ENCODE peak calls at places on chromosomes 12 and 14, in eight cellular contexts. One of them, this sample, is unnamed.
A peak's percentile ranks its signal among the peaks of the same experiment; 100 is the strongest.

GRCh38 chr12:48071808-48072207 is 34.1 kb downstream of the SENP1 start:
- DNase-seq in stimulated activated CD4-positive, alpha-beta T cell treated with anti-CD3 and anti-CD28 coated beads, Interleukin-2, amount 100 ng/mL, for 48 hours: no peak
- DNase-seq in Kasumi-1: no peak
- DNase-seq in posterior cingulate gyrus: no peak
- DNase-seq in iris pigment epithelial cell: no peak
- DNase-seq in activated CD8-positive, alpha-beta memory T cell treated with anti-CD3 and anti-CD28 coated beads, Interleukin-2, amount 10 ng/mL, durations not matched to agents 7 days and 5 days: no peak
- DNase-seq in NCI-H2029: no peak
- DNase-seq in activated CD4-positive, alpha-beta T cell treated with anti-CD3 and anti-CD28 coated beads, Interleukin-2, amount 50 U/mL, for 24 hours: no peak
- DNase-seq in this sample: no peak

GRCh38 chr12:127170271-127171180 is 1096.4 kb upstream of the TMEM132C start:
- DNase-seq in stimulated activated CD4-positive, alpha-beta T cell treated with anti-CD3 and anti-CD28 coated beads, Interleukin-2, amount 100 ng/mL, for 48 hours: no peak
- DNase-seq in Kasumi-1: no peak
- DNase-seq in posterior cingulate gyrus: no peak
- DNase-seq in iris pigment epithelial cell: peak; percentile 5
- DNase-seq in activated CD8-positive, alpha-beta memory T cell treated with anti-CD3 and anti-CD28 coated beads, Interleukin-2, amount 10 ng/mL, durations not matched to agents 7 days and 5 days: no peak
- DNase-seq in NCI-H2029: no peak
- DNase-seq in activated CD4-positive, alpha-beta T cell treated with anti-CD3 and anti-CD28 coated beads, Interleukin-2, amount 50 U/mL, for 24 hours: no peak
- DNase-seq in this sample: no peak

GRCh38 chr12:115660211-115660805 is 617.2 kb downstream of the MED13L start:
- DNase-seq in stimulated activated CD4-positive, alpha-beta T cell treated with anti-CD3 and anti-CD28 coated beads, Interleukin-2, amount 100 ng/mL, for 48 hours: no peak
- DNase-seq in Kasumi-1: no peak
- DNase-seq in posterior cingulate gyrus: no peak
- DNase-seq in iris pigment epithelial cell: peak; percentile 15
- DNase-seq in activated CD8-positive, alpha-beta memory T cell treated with anti-CD3 and anti-CD28 coated beads, Interleukin-2, amount 10 ng/mL, durations not matched to agents 7 days and 5 days: no peak
- DNase-seq in NCI-H2029: no peak
- DNase-seq in activated CD4-positive, alpha-beta T cell treated with anti-CD3 and anti-CD28 coated beads, Interleukin-2, amount 50 U/mL, for 24 hours: no peak
- DNase-seq in this sample: no peak

GRCh38 chr12:65827827-65828231 is 3.5 kb downstream of the HMGA2 start:
- DNase-seq in stimulated activated CD4-positive, alpha-beta T cell treated with anti-CD3 and anti-CD28 coated beads, Interleukin-2, amount 100 ng/mL, for 48 hours: no peak
- DNase-seq in Kasumi-1: no peak
- DNase-seq in posterior cingulate gyrus: no peak
- DNase-seq in iris pigment epithelial cell: peak; percentile 31
- DNase-seq in activated CD8-positive, alpha-beta memory T cell treated with anti-CD3 and anti-CD28 coated beads, Interleukin-2, amount 10 ng/mL, durations not matched to agents 7 days and 5 days: no peak
- DNase-seq in NCI-H2029: no peak
- DNase-seq in activated CD4-positive, alpha-beta T cell treated with anti-CD3 and anti-CD28 coated beads, Interleukin-2, amount 50 U/mL, for 24 hours: no peak
- DNase-seq in this sample: no peak

GRCh38 chr12:49188916-49189367 is at the start of gene TUBA1A:
- DNase-seq in stimulated activated CD4-positive, alpha-beta T cell treated with anti-CD3 and anti-CD28 coated beads, Interleukin-2, amount 100 ng/mL, for 48 hours: peak; percentile 80
- DNase-seq in Kasumi-1: peak; percentile 86
- DNase-seq in posterior cingulate gyrus: peak; percentile 96
- DNase-seq in iris pigment epithelial cell: peak; percentile 100
- DNase-seq in activated CD8-positive, alpha-beta memory T cell treated with anti-CD3 and anti-CD28 coated beads, Interleukin-2, amount 10 ng/mL, durations not matched to agents 7 days and 5 days: peak; percentile 99
- DNase-seq in NCI-H2029: peak; percentile 98
- DNase-seq in activated CD4-positive, alpha-beta T cell treated with anti-CD3 and anti-CD28 coated beads, Interleukin-2, amount 50 U/mL, for 24 hours: peak; percentile 88
- DNase-seq in this sample: peak; percentile 86

GRCh38 chr12:24945822-24946221 is 3.1 kb downstream of the BCAT1 start:
- DNase-seq in stimulated activated CD4-positive, alpha-beta T cell treated with anti-CD3 and anti-CD28 coated beads, Interleukin-2, amount 100 ng/mL, for 48 hours: no peak
- DNase-seq in Kasumi-1: peak; percentile 30
- DNase-seq in posterior cingulate gyrus: no peak
- DNase-seq in iris pigment epithelial cell: no peak
- DNase-seq in activated CD8-positive, alpha-beta memory T cell treated with anti-CD3 and anti-CD28 coated beads, Interleukin-2, amount 10 ng/mL, durations not matched to agents 7 days and 5 days: no peak
- DNase-seq in NCI-H2029: no peak
- DNase-seq in activated CD4-positive, alpha-beta T cell treated with anti-CD3 and anti-CD28 coated beads, Interleukin-2, amount 50 U/mL, for 24 hours: no peak
- DNase-seq in this sample: no peak

GRCh38 chr14:34120185-34120977 is 169.5 kb upstream of the EGLN3 start:
- DNase-seq in stimulated activated CD4-positive, alpha-beta T cell treated with anti-CD3 and anti-CD28 coated beads, Interleukin-2, amount 100 ng/mL, for 48 hours: no peak
- DNase-seq in Kasumi-1: no peak
- DNase-seq in posterior cingulate gyrus: no peak
- DNase-seq in iris pigment epithelial cell: no peak
- DNase-seq in activated CD8-positive, alpha-beta memory T cell treated with anti-CD3 and anti-CD28 coated beads, Interleukin-2, amount 10 ng/mL, durations not matched to agents 7 days and 5 days: no peak
- DNase-seq in NCI-H2029: no peak
- DNase-seq in activated CD4-positive, alpha-beta T cell treated with anti-CD3 and anti-CD28 coated beads, Interleukin-2, amount 50 U/mL, for 24 hours: no peak
- DNase-seq in this sample: no peak

GRCh38 chr12:81274619-81275018 is 196.7 kb downstream of the ACSS3 start:
- DNase-seq in stimulated activated CD4-positive, alpha-beta T cell treated with anti-CD3 and anti-CD28 coated beads, Interleukin-2, amount 100 ng/mL, for 48 hours: no peak
- DNase-seq in Kasumi-1: no peak
- DNase-seq in posterior cingulate gyrus: no peak
- DNase-seq in iris pigment epithelial cell: no peak
- DNase-seq in activated CD8-positive, alpha-beta memory T cell treated with anti-CD3 and anti-CD28 coated beads, Interleukin-2, amount 10 ng/mL, durations not matched to agents 7 days and 5 days: no peak
- DNase-seq in NCI-H2029: no peak
- DNase-seq in activated CD4-positive, alpha-beta T cell treated with anti-CD3 and anti-CD28 coated beads, Interleukin-2, amount 50 U/mL, for 24 hours: no peak
- DNase-seq in this sample: no peak

GRCh38 chr14:97970222-97970621 is 1173.0 kb downstream of the VRK1 start:
- DNase-seq in stimulated activated CD4-positive, alpha-beta T cell treated with anti-CD3 and anti-CD28 coated beads, Interleukin-2, amount 100 ng/mL, for 48 hours: no peak
- DNase-seq in Kasumi-1: no peak
- DNase-seq in posterior cingulate gyrus: no peak
- DNase-seq in iris pigment epithelial cell: no peak
- DNase-seq in activated CD8-positive, alpha-beta memory T cell treated with anti-CD3 and anti-CD28 coated beads, Interleukin-2, amount 10 ng/mL, durations not matched to agents 7 days and 5 days: peak; percentile 50
- DNase-seq in NCI-H2029: no peak
- DNase-seq in activated CD4-positive, alpha-beta T cell treated with anti-CD3 and anti-CD28 coated beads, Interleukin-2, amount 50 U/mL, for 24 hours: no peak
- DNase-seq in this sample: no peak

GRCh38 chr12:1797011-1797901 is 23.1 kb upstream of the LRTM2 start:
- DNase-seq in stimulated activated CD4-positive, alpha-beta T cell treated with anti-CD3 and anti-CD28 coated beads, Interleukin-2, amount 100 ng/mL, for 48 hours: peak; percentile 61
- DNase-seq in Kasumi-1: no peak
- DNase-seq in posterior cingulate gyrus: no peak
- DNase-seq in iris pigment epithelial cell: no peak
- DNase-seq in activated CD8-positive, alpha-beta memory T cell treated with anti-CD3 and anti-CD28 coated beads, Interleukin-2, amount 10 ng/mL, durations not matched to agents 7 days and 5 days: peak; percentile 72
- DNase-seq in NCI-H2029: no peak
- DNase-seq in activated CD4-positive, alpha-beta T cell treated with anti-CD3 and anti-CD28 coated beads, Interleukin-2, amount 50 U/mL, for 24 hours: peak; percentile 43
- DNase-seq in this sample: peak; percentile 44

GRCh38 chr12:79255326-79255725 is 390.8 kb downstream of the SYT1 start:
- DNase-seq in stimulated activated CD4-positive, alpha-beta T cell treated with anti-CD3 and anti-CD28 coated beads, Interleukin-2, amount 100 ng/mL, for 48 hours: no peak
- DNase-seq in Kasumi-1: no peak
- DNase-seq in posterior cingulate gyrus: no peak
- DNase-seq in iris pigment epithelial cell: no peak
- DNase-seq in activated CD8-positive, alpha-beta memory T cell treated with anti-CD3 and anti-CD28 coated beads, Interleukin-2, amount 10 ng/mL, durations not matched to agents 7 days and 5 days: no peak
- DNase-seq in NCI-H2029: no peak
- DNase-seq in activated CD4-positive, alpha-beta T cell treated with anti-CD3 and anti-CD28 coated beads, Interleukin-2, amount 50 U/mL, for 24 hours: no peak
- DNase-seq in this sample: no peak

GRCh38 chr14:20468773-20469241 is 399 bp upstream of the PNP start:
- DNase-seq in stimulated activated CD4-positive, alpha-beta T cell treated with anti-CD3 and anti-CD28 coated beads, Interleukin-2, amount 100 ng/mL, for 48 hours: no peak
- DNase-seq in Kasumi-1: no peak
- DNase-seq in posterior cingulate gyrus: no peak
- DNase-seq in iris pigment epithelial cell: no peak
- DNase-seq in activated CD8-positive, alpha-beta memory T cell treated with anti-CD3 and anti-CD28 coated beads, Interleukin-2, amount 10 ng/mL, durations not matched to agents 7 days and 5 days: no peak
- DNase-seq in NCI-H2029: peak; percentile 33
- DNase-seq in activated CD4-positive, alpha-beta T cell treated with anti-CD3 and anti-CD28 coated beads, Interleukin-2, amount 50 U/mL, for 24 hours: no peak
- DNase-seq in this sample: no peak

GRCh38 chr14:33564774-33565630 is 385.9 kb downstream of the EGLN3 start:
- DNase-seq in stimulated activated CD4-positive, alpha-beta T cell treated with anti-CD3 and anti-CD28 coated beads, Interleukin-2, amount 100 ng/mL, for 48 hours: no peak
- DNase-seq in Kasumi-1: peak; percentile 50
- DNase-seq in posterior cingulate gyrus: no peak
- DNase-seq in iris pigment epithelial cell: peak; percentile 94
- DNase-seq in activated CD8-positive, alpha-beta memory T cell treated with anti-CD3 and anti-CD28 coated beads, Interleukin-2, amount 10 ng/mL, durations not matched to agents 7 days and 5 days: no peak
- DNase-seq in NCI-H2029: peak; percentile 96
- DNase-seq in activated CD4-positive, alpha-beta T cell treated with anti-CD3 and anti-CD28 coated beads, Interleukin-2, amount 50 U/mL, for 24 hours: no peak
- DNase-seq in this sample: no peak

GRCh38 chr14:103830511-103831270 is 16.7 kb downstream of the PPP1R13B start:
- DNase-seq in stimulated activated CD4-positive, alpha-beta T cell treated with anti-CD3 and anti-CD28 coated beads, Interleukin-2, amount 100 ng/mL, for 48 hours: no peak
- DNase-seq in Kasumi-1: no peak
- DNase-seq in posterior cingulate gyrus: no peak
- DNase-seq in iris pigment epithelial cell: no peak
- DNase-seq in activated CD8-positive, alpha-beta memory T cell treated with anti-CD3 and anti-CD28 coated beads, Interleukin-2, amount 10 ng/mL, durations not matched to agents 7 days and 5 days: no peak
- DNase-seq in NCI-H2029: no peak
- DNase-seq in activated CD4-positive, alpha-beta T cell treated with anti-CD3 and anti-CD28 coated beads, Interleukin-2, amount 50 U/mL, for 24 hours: no peak
- DNase-seq in this sample: no peak

This sample was measured in activated T-cell treated with anti-CD3 and anti-CD28 coated beads for 24 hours.